ENCODE peak calls at places on chromosomes 5 and 9, in seven cellular contexts. S is Panc1, U is AG10803, B is OCI-LY7, G is pancreas, F is osteocyte, E is lower leg skin. L is an unnamed sample.

GRCh38 chr5:180194410-180195345 is 14.3 kb downstream of the RASGEF1C start:
- DNase-seq in G (no peak), S (no peak), E (peak; percentile 70), F (peak; percentile 80), B (no peak), U (no peak), L (no peak)

GRCh38 chr5:175288048-175288621 is 155.8 kb downstream of the DRD1 start:
- DNase-seq in F (no peak), S (no peak), E (no peak), B (no peak), G (no peak), U (peak; percentile 73), L (no peak)

GRCh38 chr5:39691993-39692392 is 267.2 kb upstream of the DAB2 start:
- DNase-seq in S (no peak), F (no peak), E (no peak), U (no peak), B (no peak), G (no peak), L (no peak)

GRCh38 chr9:99112750-99113417 is 8.0 kb downstream of the TGFBR1 start:
- DNase-seq in F (no peak), G (no peak), S (no peak), U (no peak), B (peak; percentile 72), E (no peak), L (no peak)

GRCh38 chr5:53200309-53200708 is 90.8 kb upstream of the MOCS2 start:
- DNase-seq in B (peak; percentile 44), U (no peak), S (no peak), E (no peak), G (no peak), F (no peak), L (no peak)

GRCh38 chr5:173055722-173055982 is 500 bp upstream of the CREBRF start:
- DNase-seq in U (no peak), B (peak; percentile 39), F (no peak), E (peak; percentile 65), G (no peak), S (no peak), L (no peak)

GRCh38 chr9:88835038-88835466 is 156.2 kb upstream of the S1PR3 start:
- DNase-seq in G (no peak), F (no peak), S (no peak), U (peak; percentile 40), B (peak; percentile 28), E (no peak), L (no peak)

GRCh38 chr9:28925184-28925583 is 1351.9 kb upstream of the C9orf72 start:
- DNase-seq in S (no peak), F (no peak), G (no peak), B (no peak), E (no peak), U (no peak), L (no peak)

GRCh38 chr9:98781588-98782383 is 14.6 kb downstream of the ANKS6 start:
- DNase-seq in G (no peak), S (no peak), U (no peak), E (no peak), B (no peak), F (peak; percentile 79), L (no peak)

GRCh38 chr5:142779163-142779562 is 9.0 kb downstream of the ARHGAP26 start:
- DNase-seq in S (no peak), E (no peak), U (peak; percentile 59), F (no peak), B (no peak), G (no peak), L (no peak)

GRCh38 chr9:12698293-12698692 is 5.1 kb downstream of the TYRP1 start:
- DNase-seq in B (no peak), U (peak; percentile 75), E (no peak), G (no peak), F (no peak), S (no peak), L (no peak)

GRCh38 chr5:157593036-157593435 is 17.5 kb upstream of the ADAM19 start:
- DNase-seq in U (no peak), S (no peak), E (no peak), G (no peak), F (no peak), B (peak; percentile 67), L (no peak)

GRCh38 chr9:7467186-7467585 is 332.4 kb downstream of the DMAC1 start:
- DNase-seq in U (no peak), E (no peak), G (no peak), B (no peak), F (no peak), S (no peak), L (no peak)

GRCh38 chr9:33143241-33143642 is 23.9 kb downstream of the B4GALT1 start:
- DNase-seq in F (no peak), G (no peak), E (peak; percentile 25), U (peak; percentile 88), S (no peak), B (no peak), L (no peak)

GRCh38 chr5:543755-544674 is 19.8 kb upstream of the SLC9A3 start:
- DNase-seq in E (no peak), S (no peak), B (peak; percentile 90), U (no peak), G (peak; percentile 1), F (no peak), L (no peak)

GRCh38 chr5:76866503-76866902 is 16.7 kb downstream of the S100Z start:
- DNase-seq in E (no peak), U (no peak), B (no peak), G (no peak), F (no peak), S (no peak), L (no peak)

GRCh38 chr9:137215196-137215986 is 6.6 kb downstream of the RNF208 start:
- DNase-seq in F (no peak), B (no peak), G (no peak), S (no peak), E (no peak), U (no peak), L (no peak)

GRCh38 chr9:137211532-137211931 is 6.0 kb downstream of the NDOR1 start:
- DNase-seq in F (no peak), S (no peak), E (no peak), U (no peak), B (no peak), G (no peak), L (no peak)

GRCh38 chr9:137214620-137215019 is 7.4 kb downstream of the RNF208 start:
- DNase-seq in S (no peak), U (no peak), B (no peak), G (no peak), E (no peak), F (no peak), L (no peak)

GRCh38 chr9:137212520-137212919 is 7.0 kb downstream of the NDOR1 start:
- DNase-seq in B (no peak), U (no peak), F (no peak), G (no peak), S (no peak), E (no peak), L (no peak)

DNA sequence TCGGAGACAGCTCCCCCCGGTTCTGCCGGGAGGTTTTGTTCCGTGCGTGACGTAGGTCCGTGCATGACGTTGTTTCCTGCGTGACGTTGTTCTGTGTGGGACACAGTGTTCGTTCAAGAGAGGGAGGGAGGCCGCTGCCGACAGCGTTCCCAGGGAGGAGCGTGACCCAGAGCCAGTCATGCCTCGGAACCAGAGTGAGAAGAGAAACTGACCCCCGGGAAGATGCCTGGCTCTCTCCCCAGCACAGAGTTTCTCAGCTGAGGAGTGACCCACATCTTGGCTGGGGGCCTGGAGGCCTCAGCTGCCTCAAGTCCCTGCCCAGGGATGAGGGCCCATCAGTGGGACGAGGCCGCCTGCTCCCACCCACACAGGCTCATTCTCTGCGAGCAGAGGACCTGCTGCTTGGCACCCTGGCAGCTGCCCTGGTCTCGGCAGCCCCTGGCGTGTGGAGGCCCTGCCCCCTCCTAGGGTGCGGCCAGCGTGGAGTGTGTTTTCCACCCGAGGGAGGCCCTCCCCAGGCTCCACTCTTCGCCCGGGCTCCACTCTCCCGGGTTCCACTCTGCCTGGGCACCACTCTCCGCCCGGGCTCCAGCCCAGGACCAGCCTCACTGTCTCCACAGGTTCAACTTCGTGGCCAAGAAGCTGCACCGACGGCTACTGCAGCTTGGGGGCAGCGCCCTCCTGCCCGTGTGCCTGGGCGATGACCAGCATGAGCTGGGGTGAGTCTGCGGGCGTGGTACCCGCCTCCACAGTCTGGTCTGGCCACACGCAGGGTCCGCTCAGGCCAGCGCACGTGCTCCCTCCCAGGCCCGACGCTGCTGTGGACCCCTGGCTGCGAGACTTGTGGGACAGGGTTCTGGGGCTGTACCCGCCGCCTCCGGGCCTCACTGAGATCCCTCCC is 7.9 kb downstream of the NDOR1 start:
- DNase-seq in G (no peak), B (no peak), S (no peak), U (no peak), E (no peak), F (no peak), L (no peak)
- TF ChIP-seq CTCF in G (no peak), B (no peak), S (peak; percentile 69), U (no peak), E (no peak), F (peak; percentile 29), L (no peak)

GRCh38 chr5:140362875-140363630 is 3.1 kb downstream of the SLC4A9 start:
- DNase-seq in G (peak; percentile 73), F (peak; percentile 91), S (peak; percentile 41), E (peak; percentile 95), B (peak; percentile 78), U (peak; percentile 43), L (peak; percentile 85)
- TF ChIP-seq CTCF in G (peak; percentile 95), F (peak; percentile 93), S (peak; percentile 98), E (no peak), B (peak; percentile 94), U (peak; percentile 81), L (peak; percentile 96)

DNA sequence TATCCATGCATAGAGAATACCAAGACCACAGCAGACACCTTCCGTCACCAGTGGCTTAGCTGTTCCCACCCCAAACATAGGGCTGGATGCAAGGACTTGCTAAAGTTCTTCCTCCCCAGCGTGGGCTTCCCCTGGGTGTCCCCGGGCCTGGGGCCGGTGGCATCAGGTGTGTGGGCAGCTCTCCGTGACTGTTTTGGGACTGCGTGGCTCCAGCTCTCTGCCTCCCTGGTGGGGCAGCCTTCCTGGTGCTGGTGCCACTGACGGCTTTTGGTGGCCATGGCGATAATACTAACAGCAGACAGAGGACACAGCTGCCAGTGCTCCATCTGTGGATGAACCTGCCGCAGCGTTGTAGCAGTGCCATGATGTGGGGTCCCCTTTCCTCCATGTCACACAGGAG is 4.9 kb downstream of the CACFD1 start:
- DNase-seq in B (no peak), F (no peak), S (no peak), U (no peak), G (no peak), E (no peak), L (no peak)
- TF ChIP-seq CTCF in B (no peak), F (no peak), S (no peak), U (no peak), G (no peak), E (no peak), L (no peak)

DNA sequence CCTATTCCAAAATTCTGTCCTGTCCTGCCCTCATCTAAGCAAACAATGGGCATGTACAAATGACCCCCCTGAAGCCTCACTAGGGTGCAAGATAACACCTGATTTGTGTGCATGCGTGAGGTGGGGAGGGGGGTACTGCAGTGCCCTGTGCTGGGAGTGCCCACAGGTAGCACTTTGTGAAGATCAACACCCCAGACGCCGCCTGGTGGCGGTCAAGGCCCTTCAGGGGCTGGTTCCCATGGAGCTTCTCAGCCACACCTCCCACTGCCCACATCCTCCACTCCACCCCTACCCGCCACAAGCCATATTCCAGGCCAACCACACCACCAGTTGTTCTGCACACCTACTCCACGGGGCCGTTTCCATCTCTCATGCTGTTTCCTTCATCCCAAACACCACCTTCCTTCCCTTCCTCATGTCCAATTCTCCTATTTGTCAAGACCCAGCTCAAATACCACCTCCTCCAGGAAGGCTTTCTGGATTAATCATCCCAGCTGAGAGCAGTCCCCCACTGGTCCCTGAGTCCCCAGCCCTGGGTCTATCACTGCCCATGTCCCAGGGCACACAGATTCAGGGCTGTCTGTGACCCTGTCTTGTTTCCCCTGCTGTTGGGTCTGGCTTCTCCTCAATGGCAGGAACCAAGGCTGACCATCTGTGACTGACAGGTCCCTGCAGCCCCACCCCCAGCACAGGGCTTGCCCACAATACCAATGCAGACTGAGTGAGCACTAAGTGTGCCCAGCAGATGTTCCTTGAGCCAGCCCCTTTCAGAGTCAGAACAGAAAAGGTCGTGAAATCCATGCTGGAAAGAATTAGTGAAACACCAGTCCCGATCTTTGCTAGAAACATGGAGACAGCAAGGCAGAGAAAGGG is 178.4 kb downstream of the PAX5 start:
- DNase-seq in F (no peak), B (peak; percentile 71), S (peak; percentile 8), U (no peak), E (no peak), G (no peak), L (no peak)
- TF ChIP-seq CTCF in F (no peak), B (peak; percentile 76), S (no peak), U (peak; percentile 4), E (no peak), G (no peak), L (peak; percentile 36)